ENCODE peak calls at places on chromosome 13, in four cellular contexts. Y is transverse colon, T is sigmoid colon, E is HCT116. H is an unnamed sample.

GRCh38 chr13:99386911-99387788 is 80.0 kb upstream of the GPR183 start:
- DNase-seq in Y (peak), T (no peak), E (peak), H (peak)

GRCh38 chr13:34347784-34348573 is 530.0 kb downstream of the RFC3 start:
- DNase-seq in Y (peak), T (no peak), E (no peak), H (peak)

GRCh38 chr13:105147481-105147880 is 1388.0 kb downstream of the EFNB2 start:
- DNase-seq in Y (no peak), T (no peak), E (no peak), H (no peak)

GRCh38 chr13:22137361-22138050 is 466.6 kb downstream of the FGF9 start:
- DNase-seq in Y (no peak), T (no peak), E (no peak), H (no peak)

GRCh38 chr13:106533940-106534843 is 1.3 kb downstream of the EFNB2 start:
- DNase-seq in Y (peak), T (peak), E (no peak), H (peak)

GRCh38 chr13:24827799-24828198 is 63.8 kb downstream of the RNF17 start:
- DNase-seq in Y (no peak), T (no peak), E (no peak), H (no peak)

GRCh38 chr13:99617474-99618255 is 116.4 kb downstream of the TM9SF2 start:
- DNase-seq in Y (peak), T (no peak), E (peak), H (no peak)

GRCh38 chr13:94352057-94352456 is 127.4 kb downstream of the DCT start:
- DNase-seq in Y (no peak), T (no peak), E (no peak), H (no peak)

GRCh38 chr13:38954291-38954690 is 36.3 kb downstream of the STOML3 start:
- DNase-seq in Y (no peak), T (no peak), E (no peak), H (no peak)

GRCh38 chr13:36130168-36130541 is 1.0 kb downstream of the DCLK1 start:
- DNase-seq in Y (no peak), T (no peak), E (no peak), H (no peak)

GRCh38 chr13:36131215-36131930 is at the start of gene DCLK1:
- DNase-seq in Y (peak), T (peak), E (no peak), H (peak)

GRCh38 chr13:36130542-36131214 is 504 bp downstream of the DCLK1 start:
- DNase-seq in Y (no peak), T (peak), E (no peak), H (no peak)

GRCh38 chr13:36133950-36134349 is 2.8 kb upstream of the DCLK1 start:
- DNase-seq in Y (no peak), T (no peak), E (no peak), H (no peak)

DNA sequence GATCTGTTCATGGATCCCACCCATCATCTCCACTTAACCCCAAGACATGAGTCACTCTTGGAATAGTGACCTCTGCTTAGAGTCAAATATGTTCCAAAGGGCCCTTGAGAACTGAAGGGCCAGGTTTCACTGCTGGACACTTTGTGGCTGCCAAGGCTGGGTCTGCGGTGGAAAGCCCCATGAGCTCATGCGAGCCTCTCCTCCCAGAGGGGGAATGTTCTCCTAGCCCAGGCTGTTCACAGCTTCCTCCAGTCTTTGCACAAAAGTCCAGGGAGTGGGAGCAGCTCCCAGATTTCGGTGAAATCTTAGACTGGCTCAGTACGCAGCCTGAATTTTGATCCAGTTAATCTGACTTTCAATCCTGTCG is 732 bp upstream of the DCLK1 start:
- DNase-seq in Y (no peak), T (peak), E (no peak), H (no peak)
- TF ChIP-seq POLR2AphosphoS5 in Y (no peak), T (no peak), E (no peak), H (no peak)

DNA sequence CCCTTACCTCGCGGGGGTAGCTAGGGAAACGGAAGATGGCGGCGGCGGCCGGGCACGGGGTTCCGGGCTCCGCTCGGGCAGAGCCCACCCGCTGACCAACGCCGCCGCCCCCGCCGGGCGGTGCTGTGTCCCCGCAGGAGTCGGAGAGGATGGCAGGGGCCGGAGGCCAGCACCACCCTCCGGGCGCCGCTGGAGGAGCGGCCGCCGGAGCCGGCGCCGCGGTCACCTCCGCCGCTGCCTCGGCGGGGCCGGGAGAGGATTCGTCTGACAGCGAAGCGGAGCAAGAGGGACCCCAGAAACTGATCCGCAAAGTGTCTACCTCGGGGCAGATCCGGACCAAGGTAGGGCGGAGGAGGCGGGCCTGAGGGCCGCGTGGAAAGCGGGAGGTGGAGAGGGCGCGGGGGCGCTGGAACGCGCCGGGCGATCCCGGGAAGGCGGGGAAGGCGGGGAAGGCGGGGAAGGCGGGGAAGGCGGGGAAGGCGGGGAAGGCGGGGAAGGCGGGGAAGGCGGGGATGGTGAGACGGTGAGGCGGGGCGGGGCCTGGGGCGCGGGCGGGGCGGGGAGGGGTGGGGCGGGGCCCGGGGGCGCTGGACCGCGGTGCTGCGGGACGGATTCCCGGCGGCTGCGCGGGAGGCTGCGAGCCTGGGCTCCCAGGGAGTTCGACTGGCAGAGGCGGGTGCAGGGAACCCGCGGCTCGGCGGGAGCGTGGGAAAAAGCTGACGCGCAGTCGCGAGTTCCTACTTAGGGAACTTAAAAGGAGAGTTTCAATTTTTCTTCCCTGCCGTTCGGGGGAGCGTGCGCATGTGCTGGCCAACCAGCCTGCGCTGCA is at the start of gene DGKH:
- DNase-seq in Y (peak), T (peak), E (peak), H (peak)
- TF ChIP-seq POLR2A in Y (peak), T (peak), E (peak), H (no peak)

GRCh38 chr13:26011996-26012688 is 39.7 kb downstream of the SHISA2 start:
- DNase-seq in Y (no peak), T (no peak), E (no peak), H (no peak)
- H3K4me3 ChIP-seq in Y (peak), T (peak), E (no peak), H (peak)

DNA sequence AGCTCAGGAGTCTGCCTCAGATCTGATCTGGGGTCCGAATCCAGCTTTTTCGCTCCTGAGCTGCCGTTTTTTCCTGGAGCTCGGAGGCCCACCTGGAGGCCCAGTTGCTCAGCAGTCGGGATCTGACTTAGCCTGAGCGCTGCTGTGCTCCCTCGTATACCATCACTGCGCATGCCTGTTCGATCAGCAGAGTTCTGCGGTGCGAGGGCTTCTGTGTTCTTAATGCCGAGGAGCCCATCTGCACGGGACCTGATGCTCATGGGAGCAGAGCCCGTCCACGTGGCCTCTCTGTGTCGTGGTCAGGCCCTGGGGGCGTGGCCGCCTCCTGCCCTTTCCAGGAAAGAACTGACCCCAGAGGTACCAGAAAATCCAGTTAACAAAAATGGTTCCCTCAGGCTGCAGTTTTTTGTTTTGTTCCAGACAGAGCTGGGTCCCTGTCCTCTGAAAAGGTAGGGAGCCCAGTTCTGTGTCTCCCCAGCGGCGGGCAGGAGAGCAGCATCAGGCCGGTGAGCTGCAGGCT is 57.4 kb downstream of the MCF2L start:
- DNase-seq in Y (no peak), T (no peak), E (no peak), H (no peak)
- TF ChIP-seq POLR2AphosphoS5 in Y (no peak), T (no peak), E (no peak), H (no peak)

DNA sequence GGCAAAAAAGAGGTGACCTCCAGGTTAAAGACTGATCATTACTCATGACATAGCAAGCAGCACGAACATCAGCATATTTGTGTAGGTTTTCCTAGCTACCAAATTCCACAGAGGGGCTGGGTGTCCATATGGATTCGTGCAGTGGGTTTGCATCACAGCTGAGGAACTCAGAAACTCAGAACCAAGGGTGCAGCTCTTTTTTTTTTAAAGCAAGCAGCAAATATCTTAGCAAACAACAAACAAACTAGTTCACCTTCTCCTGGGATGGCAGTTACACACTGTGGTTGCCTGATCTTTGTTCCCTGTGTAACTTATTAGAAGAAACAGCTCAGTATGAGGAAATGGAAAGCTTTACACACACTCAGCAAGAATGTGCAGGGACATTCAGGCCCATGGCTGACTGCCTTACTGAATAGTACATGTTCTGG is 4.1 kb downstream of the NDFIP2 start:
- DNase-seq in Y (peak), T (no peak), E (no peak), H (peak)
- TF ChIP-seq POLR2A in Y (peak), T (no peak), E (no peak), H (no peak)